ENCODE peak calls at places on chromosomes 3 and 15, in four cellular contexts. N is right cardiac atrium, U is GM12878, B is cardiac muscle cell. A is an unnamed sample. For H3K4me1 and H3K27me3, the result is how much of the 10 kb centered on the place peaks cover.

GRCh38 chr3:16252243-16252978 is 12.3 kb downstream of the DPH3 start:
- DNase-seq in B (no peak), U (peak), N (no peak), A (no peak)

GRCh38 chr3:55631766-55632331 is 144.7 kb upstream of the WNT5A start:
- DNase-seq in N (no peak), U (no peak), B (no peak), A (no peak)

GRCh38 chr3:57545636-57546268 is 1.6 kb upstream of the DNAH12 start:
- DNase-seq in B (peak), N (peak), U (no peak), A (no peak)

GRCh38 chr3:156525808-156526207 is 29.1 kb downstream of the SSR3 start:
- DNase-seq in N (no peak), B (no peak), U (no peak), A (no peak)

GRCh38 chr3:106452096-106452495 is 583.3 kb upstream of the CBLB start:
- DNase-seq in N (no peak), U (no peak), B (no peak), A (no peak)

GRCh38 chr3:124217542-124217941 is 225.6 kb upstream of the ROPN1 start:
- DNase-seq in U (no peak), N (peak), B (peak), A (no peak)

GRCh38 chr3:58383904-58384303 is 49.7 kb downstream of the PDHB start:
- DNase-seq in N (no peak), U (no peak), B (peak), A (no peak)

GRCh38 chr15:33547876-33548275 is 237.1 kb downstream of the RYR3 start:
- DNase-seq in N (peak), B (peak), U (no peak), A (no peak)

GRCh38 chr3:76096836-76097587 is 311.7 kb upstream of the ZNF717 start:
- DNase-seq in N (no peak), U (no peak), B (no peak), A (no peak)

GRCh38 chr3:111715911-111716523 is 120.9 kb upstream of the ZBED2 start:
- DNase-seq in N (peak), U (no peak), B (peak), A (no peak)

DNA sequence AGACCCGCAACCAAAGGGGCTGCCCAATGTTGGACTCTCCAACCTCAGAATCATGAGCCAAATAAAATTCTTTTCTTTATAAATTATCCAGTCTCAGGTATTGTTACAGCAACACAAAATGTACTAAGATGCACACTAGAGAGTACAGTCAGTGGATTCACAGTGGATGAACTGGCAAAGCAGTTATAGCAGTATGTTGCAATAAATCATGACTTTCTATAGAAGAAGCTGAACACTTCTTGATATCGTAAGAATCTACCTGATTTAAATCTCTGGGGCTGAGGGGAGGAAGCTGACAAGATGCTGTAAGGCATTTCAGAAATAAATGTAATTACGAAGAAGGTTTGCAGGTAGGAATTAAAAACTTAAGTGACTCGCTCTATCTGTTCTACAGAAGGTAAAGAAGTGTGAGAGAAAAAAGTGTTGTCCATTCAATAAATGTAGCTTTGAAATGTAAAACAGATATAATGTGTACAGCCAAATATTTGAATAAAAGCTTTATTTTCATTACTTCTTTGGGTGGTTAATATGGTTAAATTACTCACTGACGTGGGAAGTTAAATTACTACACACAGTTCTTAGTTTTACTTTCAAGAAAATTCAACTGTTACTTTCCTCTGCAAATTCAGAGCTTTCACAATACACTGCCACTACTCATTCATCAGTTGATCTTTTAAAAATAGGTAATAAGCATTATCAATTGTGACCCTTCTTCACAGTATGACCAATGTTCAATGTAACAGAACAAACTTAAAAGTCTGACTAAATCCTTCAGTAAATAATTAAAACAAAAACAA is 439.1 kb downstream of the SHQ1 start:
- DNase-seq in N (no peak), B (no peak), U (no peak), A (no peak)
- H3K4me1 ChIP-seq in N (under half), B (under half), U (under half), A (under half)

GRCh38 chr15:91921821-91922198 is 68.3 kb downstream of the SLCO3A1 start:
- DNase-seq in U (no peak), N (no peak), B (peak), A (no peak)

GRCh38 chr15:91922701-91923279 is 69.3 kb downstream of the SLCO3A1 start:
- DNase-seq in N (no peak), B (no peak), U (no peak), A (no peak)

GRCh38 chr15:91919014-91919534 is 65.6 kb downstream of the SLCO3A1 start:
- DNase-seq in U (no peak), N (peak), B (no peak), A (no peak)

GRCh38 chr15:91917991-91918390 is 64.5 kb downstream of the SLCO3A1 start:
- DNase-seq in B (no peak), N (no peak), U (no peak), A (no peak)

DNA sequence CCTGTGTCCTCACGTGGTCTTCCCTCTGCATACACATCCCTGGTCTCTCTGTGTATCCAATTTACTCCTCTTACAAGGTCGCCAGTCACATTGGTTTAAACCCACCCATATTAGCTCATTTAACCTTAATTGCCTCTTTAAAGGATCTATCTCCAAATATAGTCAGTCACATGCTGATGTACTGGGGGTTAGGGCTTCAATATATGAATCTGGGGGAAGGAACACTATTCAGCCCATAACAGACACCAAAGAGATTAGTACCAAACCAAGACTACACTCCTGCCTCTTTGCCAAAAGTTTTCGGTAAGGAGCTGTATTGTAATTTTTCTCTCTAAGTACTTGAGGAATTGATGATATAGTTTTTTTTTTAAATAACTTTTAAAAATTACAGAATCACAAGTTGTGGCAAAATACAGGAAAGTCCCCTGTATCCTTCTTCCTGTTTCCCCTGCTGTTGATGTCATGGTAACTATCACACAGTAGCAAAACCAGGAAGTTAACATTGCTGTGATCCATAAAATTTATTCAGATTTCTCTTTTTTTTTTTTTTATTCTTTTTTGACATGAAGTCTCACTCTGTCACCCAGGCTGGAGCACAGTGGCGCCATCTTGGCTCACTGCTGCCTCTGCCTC is 67.8 kb downstream of the SLCO3A1 start:
- DNase-seq in B (peak), U (no peak), N (no peak), A (no peak)
- H3K27me3 ChIP-seq in B (under half), U (under half), N (under half), A (under half)

DNA sequence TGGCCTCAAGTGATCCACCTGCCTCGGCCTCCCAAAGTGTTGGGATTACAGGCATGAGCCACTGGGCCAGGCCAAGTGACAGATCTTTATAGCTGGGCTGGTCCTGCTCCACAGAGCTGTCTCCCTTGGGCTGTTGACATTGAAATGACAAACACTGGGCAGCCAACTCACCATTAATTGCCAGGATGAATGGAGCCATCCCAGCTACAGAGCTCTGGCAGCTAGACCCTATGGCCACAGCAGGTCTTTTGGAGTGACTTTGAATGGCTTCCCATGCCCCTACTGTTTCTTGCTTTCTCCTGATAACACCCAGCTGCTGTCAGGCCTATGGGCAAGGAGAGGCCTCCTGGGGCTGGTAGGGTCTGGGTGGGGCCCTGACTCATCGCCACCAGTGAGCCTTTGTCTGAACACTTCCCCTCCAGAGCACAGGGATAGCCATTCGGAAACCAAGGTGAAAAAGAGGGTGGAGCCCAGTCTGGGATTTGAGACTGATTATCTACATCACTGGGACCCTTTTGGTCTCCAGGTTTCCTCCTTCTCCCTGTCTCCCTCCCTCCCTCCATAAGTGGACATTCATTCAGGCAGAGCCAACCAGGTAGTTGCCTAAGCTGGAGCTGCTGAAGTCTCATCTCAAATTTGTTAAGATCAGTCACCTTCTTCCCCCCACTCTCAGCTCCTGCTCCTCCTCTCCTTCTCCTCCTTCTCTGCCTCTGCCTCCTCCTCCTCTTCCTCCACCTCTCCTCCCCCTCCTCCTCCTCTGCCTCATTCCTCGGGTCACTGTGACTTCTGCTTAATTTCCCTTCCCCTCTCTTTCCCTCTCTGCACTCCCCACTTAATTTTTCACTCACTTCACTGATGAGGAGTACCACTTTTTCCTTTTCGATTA is 34.0 kb downstream of the BHLHE40 start:
- DNase-seq in B (no peak), U (no peak), N (peak), A (no peak)
- H3K4me1 ChIP-seq in B (under half), U (half or more), N (under half), A (under half)

GRCh38 chr3:184597783-184598182 is 36.2 kb downstream of the EPHB3 start:
- DNase-seq in U (no peak), N (peak), B (no peak), A (no peak)

GRCh38 chr3:184596886-184597575 is 35.4 kb downstream of the EPHB3 start:
- DNase-seq in U (no peak), N (no peak), B (no peak), A (no peak)

GRCh38 chr3:184598220-184598927 is 36.8 kb downstream of the EPHB3 start:
- DNase-seq in B (no peak), U (no peak), N (no peak), A (no peak)

GRCh38 chr3:184600685-184601377 is 39.2 kb downstream of the EPHB3 start:
- DNase-seq in U (no peak), N (no peak), B (no peak), A (no peak)

GRCh38 chr3:184599143-184599542 is 37.6 kb downstream of the EPHB3 start:
- DNase-seq in N (no peak), B (no peak), U (no peak), A (no peak)
- H3K27me3 ChIP-seq in N (under half), B (under half), U (under half), A (under half)

DNA sequence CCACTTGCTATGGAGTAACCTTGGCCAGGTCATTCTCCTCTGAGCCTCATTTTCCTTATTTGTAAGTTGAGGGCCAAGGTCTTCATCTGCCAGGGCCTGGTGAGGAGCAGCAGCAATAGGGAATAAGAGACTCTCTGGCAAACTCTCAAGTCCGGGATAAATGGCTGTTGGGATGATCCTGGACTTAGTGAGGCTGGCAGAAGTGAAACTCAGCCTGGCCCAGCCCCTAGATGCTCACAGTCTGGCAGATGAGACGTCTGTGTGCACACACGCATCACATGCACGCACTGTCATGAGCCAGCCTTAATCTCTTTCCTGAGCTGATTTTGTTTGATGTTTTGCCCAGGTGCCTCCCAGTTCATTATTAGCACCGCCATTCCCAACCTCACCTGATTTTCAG is 26.8 kb downstream of the SLC6A6 start:
- DNase-seq in B (no peak), U (no peak), N (peak), A (no peak)
- H3K4me1 ChIP-seq in B (under half), U (half or more), N (under half), A (half or more)

GRCh38 chr3:151798476-151798875 is 15.4 kb upstream of the AADAC start:
- DNase-seq in N (no peak), U (no peak), B (no peak), A (no peak)
- H3K27me3 ChIP-seq in N (under half), U (under half), B (under half), A (under half)

GRCh38 chr3:73600293-73600938 is 24.3 kb downstream of the PDZRN3 start:
- DNase-seq in U (no peak), N (no peak), B (peak), A (no peak)
- H3K4me1 ChIP-seq in U (under half), N (under half), B (under half), A (under half)

GRCh38 chr3:128430276-128430675 is 36.4 kb downstream of the DNAJB8 start:
- DNase-seq in B (no peak), N (no peak), U (no peak), A (no peak)

GRCh38 chr3:128430731-128431130 is 36.0 kb downstream of the DNAJB8 start:
- DNase-seq in U (no peak), N (no peak), B (no peak), A (no peak)

GRCh38 chr3:128429275-128429674 is 37.4 kb downstream of the DNAJB8 start:
- DNase-seq in B (no peak), N (no peak), U (no peak), A (no peak)

GRCh38 chr3:128427872-128428822 is 38.5 kb downstream of the DNAJB8 start:
- DNase-seq in U (no peak), N (no peak), B (no peak), A (no peak)

DNA sequence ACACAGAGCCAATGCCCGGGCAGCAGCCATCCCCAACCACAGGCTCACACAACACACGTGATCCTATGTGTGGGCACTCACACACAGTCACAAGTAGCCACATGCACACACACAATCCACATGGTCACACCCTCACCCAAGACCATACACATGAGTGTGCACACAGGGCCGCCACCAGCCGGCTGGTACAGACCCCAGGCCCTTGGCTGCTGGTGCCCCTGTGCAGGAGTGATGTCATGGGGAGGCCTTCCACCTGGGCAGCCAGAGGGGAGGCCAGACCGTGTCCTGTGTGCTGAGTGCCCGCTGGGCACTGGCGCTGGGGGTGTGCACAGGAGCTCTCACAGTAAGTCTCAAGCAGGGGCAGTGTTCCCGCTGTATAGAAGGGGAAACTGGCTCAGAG is 36.9 kb downstream of the DNAJB8 start:
- DNase-seq in U (no peak), N (no peak), B (no peak), A (no peak)
- H3K27me3 ChIP-seq in U (under half), N (under half), B (half or more), A (under half)

GRCh38 chr3:194272221-194272620 is 78.9 kb downstream of the CPN2 start:
- DNase-seq in N (no peak), U (no peak), B (no peak), A (no peak)

GRCh38 chr3:194271459-194272035 is 79.6 kb downstream of the CPN2 start:
- DNase-seq in U (no peak), B (no peak), N (no peak), A (no peak)

GRCh38 chr3:194274424-194275085 is 76.6 kb downstream of the CPN2 start:
- DNase-seq in U (no peak), N (no peak), B (no peak), A (no peak)

GRCh38 chr3:194273396-194274310 is 77.5 kb downstream of the CPN2 start:
- DNase-seq in N (no peak), U (no peak), B (no peak), A (no peak)

DNA sequence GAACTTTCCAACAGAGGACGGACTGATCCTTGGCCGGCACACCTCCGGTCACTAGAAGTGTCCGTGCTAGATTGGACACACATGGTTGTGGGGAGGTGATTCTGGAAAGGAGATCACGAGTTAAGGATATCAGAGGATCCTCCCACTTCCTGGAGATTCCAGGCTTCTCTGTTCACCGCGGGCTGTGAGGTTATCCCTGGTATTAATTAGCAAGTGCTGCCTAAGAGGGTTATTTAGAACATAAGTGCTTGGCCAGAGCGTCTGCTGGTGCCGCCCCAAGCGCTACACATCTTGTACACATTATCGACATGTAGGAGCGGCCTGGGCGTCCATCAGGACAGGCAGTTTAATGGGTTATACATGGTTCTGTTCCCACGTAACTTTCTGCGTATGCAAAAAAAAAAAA is 78.3 kb downstream of the CPN2 start:
- DNase-seq in N (no peak), B (no peak), U (no peak), A (no peak)
- H3K4me1 ChIP-seq in N (under half), B (under half), U (under half), A (under half)

A was measured in effector memory CD4-positive, alpha-beta T cell.